ENCODE peak calls at places on chromosomes 12 and 14, in six cellular contexts. P, C, O, W, E and T are unnamed samples.

GRCh38 chr12:50055831-50056628 is 1.4 kb upstream of the ASIC1 start:
- DNase-seq in W (peak; percentile 64), C (peak; percentile 81), P (peak; percentile 82), E (peak; percentile 48), O (peak; percentile 46), T (no peak)

GRCh38 chr14:59600211-59600945 is 23.8 kb upstream of the CCDC175 start:
- DNase-seq in C (no peak), W (no peak), O (peak; percentile 22), P (no peak), E (peak; percentile 44), T (no peak)

GRCh38 chr14:33432407-33433023 is 493.8 kb downstream of the NPAS3 start:
- DNase-seq in P (no peak), W (peak; percentile 37), C (no peak), O (peak; percentile 18), E (peak; percentile 54), T (no peak)

GRCh38 chr12:99984271-99985128 is at the start of gene ANKS1B:
- DNase-seq in O (peak; percentile 13), W (peak; percentile 67), P (peak; percentile 83), E (peak; percentile 73), C (peak; percentile 79), T (peak; percentile 63)

GRCh38 chr14:61190341-61190740 is 90.8 kb downstream of the TMEM30B start:
- DNase-seq in W (no peak), O (peak; percentile 26), C (no peak), P (no peak), E (no peak), T (no peak)

GRCh38 chr12:68378859-68379628 is 46.9 kb upstream of the MDM1 start:
- DNase-seq in C (no peak), P (no peak), E (no peak), O (no peak), W (no peak), T (no peak)

GRCh38 chr14:64788706-64789105 is 84.5 kb downstream of the PLEKHG3 start:
- DNase-seq in P (no peak), E (peak; percentile 62), O (peak; percentile 94), C (no peak), W (peak; percentile 77), T (no peak)

GRCh38 chr14:104680806-104681688 is 8.4 kb upstream of the INF2 start:
- DNase-seq in W (peak; percentile 91), C (no peak), O (peak; percentile 85), E (peak; percentile 59), P (no peak), T (no peak)

GRCh38 chr14:80100681-80101080 is 110.6 kb downstream of the DIO2 start:
- DNase-seq in P (no peak), O (no peak), W (no peak), C (no peak), E (no peak), T (no peak)

GRCh38 chr12:58916891-58917570 is 3.3 kb downstream of the LRIG3 start:
- DNase-seq in P (no peak), E (no peak), C (no peak), O (peak; percentile 63), W (peak; percentile 70), T (no peak)

GRCh38 chr12:118103601-118104382 is at the start of gene VSIG10:
- DNase-seq in W (peak; percentile 67), P (peak; percentile 80), O (peak; percentile 53), E (peak; percentile 89), C (peak; percentile 79), T (peak; percentile 67)

GRCh38 chr14:31960039-31960438 is 117.1 kb upstream of the ARHGAP5 start:
- DNase-seq in O (no peak), C (no peak), P (no peak), E (peak; percentile 13), W (no peak), T (no peak)

GRCh38 chr14:24315807-24316596 is 4.7 kb downstream of the LTB4R start:
- DNase-seq in C (peak; percentile 81), P (peak; percentile 78), E (peak; percentile 76), O (no peak), W (no peak), T (no peak)

GRCh38 chr14:66476964-66477363 is 9.2 kb upstream of the CCDC196 start:
- DNase-seq in W (no peak), P (no peak), C (no peak), O (peak; percentile 9), E (no peak), T (no peak)

GRCh38 chr14:48274826-48275225 is 599.4 kb upstream of the MDGA2 start:
- DNase-seq in P (no peak), E (no peak), W (no peak), O (no peak), C (no peak), T (no peak)

GRCh38 chr14:59869381-59870255 is 958 bp downstream of the RTN1 start:
- DNase-seq in O (no peak), P (peak; percentile 61), C (peak; percentile 35), E (no peak), W (no peak), T (no peak)

GRCh38 chr12:6460751-6461371 is 9.0 kb downstream of the TAPBPL start:
- DNase-seq in C (no peak), O (no peak), P (no peak), W (no peak), E (no peak), T (no peak)

GRCh38 chr12:132686831-132687210 is 321 bp downstream of the POLE start:
- DNase-seq in P (no peak), O (no peak), W (no peak), E (no peak), C (no peak), T (no peak)

GRCh38 chr14:64764641-64765520 is 60.7 kb downstream of the PLEKHG3 start:
- DNase-seq in E (peak; percentile 88), O (peak; percentile 74), C (peak; percentile 90), W (peak; percentile 86), P (peak; percentile 86), T (peak; percentile 86)

GRCh38 chr14:31229638-31230229 is 22.1 kb upstream of the HECTD1 start:
- DNase-seq in P (peak; percentile 51), E (peak; percentile 98), O (peak; percentile 98), W (peak; percentile 95), C (peak; percentile 54), T (peak; percentile 29)

GRCh38 chr14:65840786-65841185 is 428.3 kb downstream of the FUT8 start:
- DNase-seq in C (no peak), O (peak; percentile 1), W (no peak), E (no peak), P (no peak), T (no peak)

GRCh38 chr14:53953002-53953827 is 3.4 kb downstream of the BMP4 start:
- DNase-seq in W (peak; percentile 93), C (peak; percentile 86), E (peak; percentile 71), O (peak; percentile 74), P (peak; percentile 86), T (no peak)

GRCh38 chr14:55580401-55581010 is 499 bp downstream of the KTN1 start:
- DNase-seq in P (no peak), W (peak; percentile 53), E (no peak), O (no peak), C (peak; percentile 44), T (peak; percentile 50)

GRCh38 chr14:99603471-99603933 is 505 bp downstream of the CCDC85C start:
- DNase-seq in C (peak; percentile 56), E (peak; percentile 53), W (peak; percentile 42), P (peak; percentile 71), O (peak; percentile 49), T (no peak)
- H3K27ac ChIP-seq in C (no peak overlapping the region), E (no peak overlapping the region), W (no peak overlapping the region), P (no peak overlapping the region), O (peak overlapping the region; percentile 4), T (no peak overlapping the region)

DNA sequence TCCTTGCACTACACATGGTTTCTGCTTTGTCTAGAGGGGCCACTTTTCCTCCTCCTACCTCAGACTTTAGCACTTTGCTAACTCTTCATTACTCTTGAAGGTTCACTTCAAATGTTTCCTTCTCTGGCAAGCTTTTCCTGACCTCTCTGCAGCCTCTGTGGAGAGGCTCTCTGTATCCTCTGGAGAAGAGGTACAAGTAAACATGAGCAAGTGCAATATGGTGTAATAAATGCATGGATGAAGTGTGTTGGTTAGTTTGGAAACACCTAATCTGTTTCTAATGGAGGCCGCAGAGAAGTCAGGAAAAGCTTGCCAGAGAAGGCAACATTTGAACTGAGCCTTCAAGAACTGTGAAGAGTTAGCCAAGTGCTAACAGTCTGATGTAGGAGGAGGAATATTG is 329.3 kb downstream of the GRIN2B start:
- DNase-seq in O (no peak), W (no peak), P (no peak), E (no peak), C (no peak), T (no peak)
- H4K91ac ChIP-seq in O (no peak overlapping the region), W (no peak overlapping the region), P (no peak overlapping the region), E (no peak overlapping the region), C (no peak overlapping the region), T (no peak overlapping the region)

DNA sequence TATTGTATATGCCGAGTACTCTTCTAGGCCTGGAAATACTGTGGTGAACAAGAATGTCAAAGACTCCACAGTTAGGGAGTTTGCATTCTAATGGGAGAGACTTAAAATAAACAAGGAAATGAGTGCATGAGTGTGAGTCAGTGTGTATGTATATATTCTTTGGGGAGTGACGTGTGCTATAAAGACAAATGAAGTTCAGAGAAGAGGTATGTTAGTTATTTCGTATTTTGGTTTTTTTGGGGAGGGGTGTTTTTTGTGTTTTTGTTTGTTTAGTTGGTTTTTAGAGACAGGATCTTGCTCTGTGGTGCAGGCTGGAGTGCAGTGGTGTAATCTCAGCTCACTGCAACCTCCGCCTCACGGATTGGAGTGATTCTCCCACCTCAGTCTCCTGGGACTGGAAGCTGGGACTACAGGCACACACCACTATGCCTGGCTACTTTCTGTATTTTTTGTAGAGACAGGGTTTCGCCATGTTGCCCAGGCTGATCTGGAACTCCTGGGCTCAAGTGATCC is 74.3 kb downstream of the SRGAP1 start:
- DNase-seq in W (peak; percentile 97), C (no peak), P (no peak), O (peak; percentile 99), E (no peak), T (no peak)
- H3K27ac ChIP-seq in W (peak overlapping the region; percentile 91), C (no peak overlapping the region), P (no peak overlapping the region), O (peak overlapping the region; percentile 55), E (no peak overlapping the region), T (no peak overlapping the region)

GRCh38 chr12:30191701-30192455 is 408.1 kb upstream of the TMTC1 start:
- DNase-seq in E (no peak), C (no peak), O (no peak), W (no peak), P (no peak), T (no peak)
- H4K91ac ChIP-seq in E (no peak overlapping the region), C (no peak overlapping the region), O (no peak overlapping the region), W (no peak overlapping the region), P (no peak overlapping the region), T (no peak overlapping the region)

GRCh38 chr14:103578401-103579075 is 15.8 kb downstream of the COA8 start:
- DNase-seq in E (no peak), P (no peak), O (peak; percentile 53), W (peak; percentile 6), C (no peak), T (no peak)

GRCh38 chr14:103576371-103577024 is 13.7 kb downstream of the COA8 start:
- DNase-seq in C (peak; percentile 58), O (peak; percentile 80), P (no peak), E (peak; percentile 88), W (peak; percentile 89), T (peak; percentile 71)

GRCh38 chr14:103569436-103569835 is 6.7 kb downstream of the COA8 start:
- DNase-seq in E (no peak), P (no peak), C (no peak), W (no peak), O (no peak), T (no peak)

GRCh38 chr14:103574707-103575285 is 12.0 kb downstream of the COA8 start:
- DNase-seq in O (no peak), W (no peak), C (no peak), E (no peak), P (no peak), T (no peak)

DNA sequence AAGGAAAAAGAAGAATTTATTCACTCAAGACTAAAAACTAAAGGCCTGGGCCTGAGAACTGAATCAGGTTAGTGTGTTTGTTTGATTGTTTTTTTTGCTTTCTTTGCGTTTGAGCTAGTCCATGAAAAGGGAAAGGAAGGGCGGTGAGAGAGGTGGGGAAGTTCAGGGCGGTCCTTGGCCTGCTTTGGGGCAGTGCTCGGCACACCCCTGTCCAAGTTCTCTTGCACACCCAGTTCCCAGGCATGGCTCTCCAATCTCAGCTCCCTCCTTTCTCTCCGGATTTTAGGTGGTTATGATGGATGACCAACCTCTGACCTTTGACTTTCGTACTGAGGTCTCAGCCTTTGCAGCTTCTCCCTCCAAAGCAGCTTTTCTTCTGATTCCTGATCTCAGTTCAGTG is 11.3 kb downstream of the COA8 start:
- DNase-seq in P (no peak), W (no peak), E (no peak), O (no peak), C (no peak), T (no peak)
- H3K27ac ChIP-seq in P (no peak overlapping the region), W (no peak overlapping the region), E (no peak overlapping the region), O (no peak overlapping the region), C (no peak overlapping the region), T (no peak overlapping the region)